ENCODE peak calls at places on chromosomes 1 and 21, in four cellular contexts. One of them, this sample, is unnamed.

GRCh38 chr1:37726746-37727145 is 34.4 kb downstream of the CDCA8 start:
- DNase-seq in neuronal stem cell: peak
- DNase-seq in transverse colon: no peak
- DNase-seq in T-cell: no peak
- DNase-seq in this sample: no peak

GRCh38 chr1:172939475-172939874 is 111.3 kb downstream of the TNFSF18 start:
- DNase-seq in T-cell: no peak
- DNase-seq in transverse colon: no peak
- DNase-seq in neuronal stem cell: no peak
- DNase-seq in this sample: no peak

GRCh38 chr1:151060241-151061011 is at the start of gene MLLT11:
- DNase-seq in transverse colon: peak
- DNase-seq in T-cell: no peak
- DNase-seq in neuronal stem cell: peak
- DNase-seq in this sample: peak

GRCh38 chr1:162497723-162498441 is at the start of gene UHMK1:
- DNase-seq in transverse colon: peak
- DNase-seq in neuronal stem cell: peak
- DNase-seq in T-cell: peak
- DNase-seq in this sample: peak

GRCh38 chr1:45365051-45365450 is 24.8 kb upstream of the MUTYH start:
- DNase-seq in transverse colon: no peak
- DNase-seq in neuronal stem cell: no peak
- DNase-seq in T-cell: no peak
- DNase-seq in this sample: no peak

GRCh38 chr1:235721982-235722381 is 72.4 kb upstream of the GNG4 start:
- DNase-seq in neuronal stem cell: no peak
- DNase-seq in transverse colon: no peak
- DNase-seq in T-cell: no peak
- DNase-seq in this sample: no peak

GRCh38 chr1:244778356-244778755 is 57.1 kb upstream of the COX20 start:
- DNase-seq in T-cell: no peak
- DNase-seq in neuronal stem cell: no peak
- DNase-seq in transverse colon: no peak
- DNase-seq in this sample: no peak

GRCh38 chr1:29670752-29671151 is 434.4 kb downstream of the PTPRU start:
- DNase-seq in neuronal stem cell: no peak
- DNase-seq in T-cell: no peak
- DNase-seq in transverse colon: no peak
- DNase-seq in this sample: no peak

GRCh38 chr1:208190784-208191183 is 53.4 kb downstream of the PLXNA2 start:
- DNase-seq in neuronal stem cell: no peak
- DNase-seq in T-cell: no peak
- DNase-seq in transverse colon: no peak
- DNase-seq in this sample: no peak

GRCh38 chr21:44687671-44688070 is 5.7 kb upstream of the KRTAP12-1 start:
- DNase-seq in T-cell: no peak
- DNase-seq in neuronal stem cell: no peak
- DNase-seq in transverse colon: no peak
- DNase-seq in this sample: no peak

GRCh38 chr1:206769331-206769731 is 1.2 kb upstream of the IL19 start:
- DNase-seq in neuronal stem cell: no peak
- DNase-seq in transverse colon: peak
- DNase-seq in T-cell: peak
- DNase-seq in this sample: no peak